ENCODE peak calls at places on chromosomes 5 and 9, in seven cellular contexts. O is body of pancreas, H is AG04450, I is nephron progenitor cell, C is fibroblast of lung, J is endothelial cell, V is colonic mucosa. W is an unnamed sample.

GRCh38 chr5:147743686-147744332 is 38.7 kb downstream of the JAKMIP2 start:
- DNase-seq in V (no peak), I (no peak), J (no peak), H (no peak), C (peak), O (peak), W (no peak)

GRCh38 chr5:111238826-111239225 is 14.6 kb downstream of the CAMK4 start:
- DNase-seq in I (no peak), V (no peak), O (no peak), J (no peak), H (no peak), C (no peak), W (no peak)

GRCh38 chr5:14925326-14925725 is 53.7 kb upstream of the ANKH start:
- DNase-seq in V (no peak), C (peak), J (no peak), O (no peak), H (no peak), I (no peak), W (peak)

GRCh38 chr5:37737326-37738056 is 102.3 kb downstream of the GDNF start:
- DNase-seq in O (no peak), V (no peak), J (no peak), C (no peak), I (no peak), H (no peak), W (no peak)

GRCh38 chr5:143165049-143165448 is 238.4 kb downstream of the NR3C1 start:
- DNase-seq in H (no peak), J (no peak), V (no peak), C (no peak), O (no peak), I (no peak), W (no peak)

GRCh38 chr5:132261881-132262845 is 4.7 kb downstream of the PDLIM4 start:
- DNase-seq in H (no peak), C (no peak), O (no peak), V (peak), J (peak), I (no peak), W (no peak)

GRCh38 chr5:144567416-144567770 is 396.7 kb downstream of the KCTD16 start:
- DNase-seq in C (peak), H (no peak), J (no peak), I (no peak), V (no peak), O (no peak), W (peak)

GRCh38 chr5:133052317-133053175 is 733 bp downstream of the HSPA4 start:
- DNase-seq in I (peak), J (peak), C (peak), V (peak), H (no peak), O (peak), W (peak)

GRCh38 chr9:63817622-63818518 is 1467.1 kb downstream of the FOXD4L5 start:
- DNase-seq in V (peak), C (peak), H (no peak), J (peak), O (peak), I (peak), W (peak)

GRCh38 chr9:137795156-137795666 is 82.4 kb upstream of the CACNA1B start:
- DNase-seq in C (no peak), J (no peak), I (no peak), H (no peak), V (no peak), O (peak), W (no peak)

GRCh38 chr5:1765141-1765879 is 34.3 kb downstream of the MRPL36 start:
- DNase-seq in I (no peak), C (no peak), O (peak), V (no peak), J (no peak), H (no peak), W (no peak)

GRCh38 chr5:38554860-38555259 is 1.6 kb downstream of the LIFR start:
- DNase-seq in I (no peak), C (no peak), J (no peak), O (no peak), H (no peak), V (no peak), W (no peak)

GRCh38 chr5:61051267-61051666 is 106.3 kb downstream of the NDUFAF2 start:
- DNase-seq in C (peak), O (no peak), V (no peak), J (no peak), H (peak), I (no peak), W (peak)

GRCh38 chr9:33921967-33922895 is 105.3 kb downstream of the UBE2R2 start:
- DNase-seq in V (no peak), I (peak), C (peak), H (no peak), J (peak), O (no peak), W (no peak)
- TF ChIP-seq CTCF in V (peak), I (peak), C (peak), H (peak), J (peak), O (peak), W (peak)

DNA sequence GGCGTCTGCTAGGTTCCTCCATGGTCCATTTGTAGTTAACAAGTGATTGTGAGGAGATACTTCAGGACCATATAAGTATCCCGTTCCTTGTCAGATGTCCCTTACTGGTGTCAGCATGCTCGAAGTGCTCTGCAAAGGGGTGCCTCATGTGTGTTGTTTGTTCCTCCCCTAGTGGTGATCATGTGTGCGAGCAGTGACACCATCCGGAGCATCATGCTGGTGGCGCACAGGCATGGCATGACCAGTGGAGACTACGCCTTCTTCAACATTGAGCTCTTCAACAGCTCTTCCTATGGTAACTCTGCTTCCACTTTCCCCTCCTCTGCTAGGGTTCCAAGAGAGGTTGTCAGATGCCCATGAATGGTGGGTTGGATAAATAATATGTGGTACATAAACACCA is 13.4 kb downstream of the NPR3 start:
- DNase-seq in J (no peak), O (no peak), H (no peak), V (no peak), I (no peak), C (no peak), W (no peak)
- TF ChIP-seq CTCF in J (no peak), O (no peak), H (no peak), V (no peak), I (no peak), C (no peak), W (no peak)

DNA sequence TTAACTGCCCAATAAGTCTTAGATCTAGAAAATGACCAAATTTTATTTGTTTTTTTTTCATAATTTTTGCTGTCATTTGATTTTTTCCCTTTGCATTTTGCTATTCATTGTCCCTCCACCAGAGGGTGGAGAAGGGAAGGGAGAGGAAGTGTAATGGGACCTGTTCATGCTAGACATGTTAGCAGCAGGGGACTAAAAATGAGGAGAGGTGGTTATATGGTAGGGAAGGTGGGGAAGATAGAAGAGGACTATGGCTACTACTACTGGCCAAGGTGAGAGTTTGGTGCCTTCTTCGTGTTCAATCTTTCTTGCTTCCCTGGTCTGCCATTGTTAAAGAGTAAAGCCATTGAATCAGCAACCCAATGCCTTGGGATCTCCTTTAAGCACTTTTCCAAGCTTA is 6.4 kb downstream of the GRIA1 start:
- DNase-seq in I (no peak), V (no peak), O (no peak), J (peak), C (peak), H (no peak), W (no peak)
- TF ChIP-seq CTCF in I (peak), V (peak), O (peak), J (peak), C (peak), H (peak), W (peak)

GRCh38 chr5:95284512-95285405 is at the start of gene MCTP1:
- DNase-seq in V (no peak), I (peak), O (peak), C (no peak), J (peak), H (no peak), W (peak)
- TF ChIP-seq CTCF in V (no peak), I (no peak), O (no peak), C (no peak), J (no peak), H (no peak), W (no peak)

GRCh38 chr5:54217826-54218503 is 92.4 kb downstream of the ARL15 start:
- DNase-seq in O (peak), I (peak), J (peak), H (peak), V (peak), C (peak), W (peak)
- TF ChIP-seq CTCF in O (peak), I (peak), J (peak), H (peak), V (peak), C (peak), W (peak)

GRCh38 chr9:134408939-134409737 is 82.9 kb downstream of the RXRA start:
- DNase-seq in H (no peak), I (no peak), J (no peak), O (no peak), V (no peak), C (no peak), W (no peak)
- TF ChIP-seq CTCF in H (no peak), I (no peak), J (no peak), O (no peak), V (no peak), C (no peak), W (no peak)

GRCh38 chr5:127281609-127282008 is 9.0 kb upstream of the MEGF10 start:
- DNase-seq in H (no peak), I (no peak), C (no peak), O (no peak), J (no peak), V (no peak), W (no peak)
- TF ChIP-seq CTCF in H (no peak), I (no peak), C (no peak), O (no peak), J (no peak), V (no peak), W (no peak)